ENCODE peak calls at places on chromosome 14, in nine cellular contexts. One of them, this sample, is unnamed.

GRCh38 chr14:81435578-81436295 is 35.6 kb upstream of the STON2 start:
- DNase-seq in neural crest cell: peak
- DNase-seq in foreskin fibroblast: peak
- DNase-seq in body of pancreas: peak
- DNase-seq in left ventricle myocardium superior: peak
- DNase-seq in AG09319: no peak
- DNase-seq in anterior cingulate cortex: no peak
- DNase-seq in choroid plexus epithelial cell: peak
- DNase-seq in CD8-positive, alpha-beta T cell: no peak
- DNase-seq in this sample: peak

GRCh38 chr14:104352493-104353220 is 214.3 kb downstream of the KIF26A start:
- DNase-seq in anterior cingulate cortex: no peak
- DNase-seq in foreskin fibroblast: no peak
- DNase-seq in body of pancreas: no peak
- DNase-seq in CD8-positive, alpha-beta T cell: no peak
- DNase-seq in left ventricle myocardium superior: peak
- DNase-seq in neural crest cell: no peak
- DNase-seq in AG09319: no peak
- DNase-seq in choroid plexus epithelial cell: no peak
- DNase-seq in this sample: peak

GRCh38 chr14:102668291-102668873 is 75.9 kb downstream of the RCOR1 start:
- DNase-seq in CD8-positive, alpha-beta T cell: no peak
- DNase-seq in foreskin fibroblast: no peak
- DNase-seq in anterior cingulate cortex: no peak
- DNase-seq in AG09319: no peak
- DNase-seq in neural crest cell: no peak
- DNase-seq in body of pancreas: no peak
- DNase-seq in left ventricle myocardium superior: no peak
- DNase-seq in choroid plexus epithelial cell: no peak
- DNase-seq in this sample: no peak

GRCh38 chr14:99026471-99026870 is 245.5 kb downstream of the BCL11B start:
- DNase-seq in body of pancreas: no peak
- DNase-seq in choroid plexus epithelial cell: no peak
- DNase-seq in CD8-positive, alpha-beta T cell: no peak
- DNase-seq in left ventricle myocardium superior: no peak
- DNase-seq in foreskin fibroblast: no peak
- DNase-seq in AG09319: no peak
- DNase-seq in neural crest cell: no peak
- DNase-seq in anterior cingulate cortex: no peak
- DNase-seq in this sample: no peak

GRCh38 chr14:90554341-90554740 is 157.5 kb downstream of the CALM1 start:
- DNase-seq in foreskin fibroblast: no peak
- DNase-seq in neural crest cell: no peak
- DNase-seq in AG09319: no peak
- DNase-seq in CD8-positive, alpha-beta T cell: no peak
- DNase-seq in anterior cingulate cortex: peak
- DNase-seq in body of pancreas: no peak
- DNase-seq in choroid plexus epithelial cell: no peak
- DNase-seq in left ventricle myocardium superior: peak
- DNase-seq in this sample: peak

GRCh38 chr14:73059326-73059725 is 992 bp downstream of the RBM25 start:
- DNase-seq in anterior cingulate cortex: no peak
- DNase-seq in CD8-positive, alpha-beta T cell: no peak
- DNase-seq in neural crest cell: no peak
- DNase-seq in choroid plexus epithelial cell: peak
- DNase-seq in left ventricle myocardium superior: no peak
- DNase-seq in AG09319: no peak
- DNase-seq in foreskin fibroblast: no peak
- DNase-seq in body of pancreas: no peak
- DNase-seq in this sample: no peak

GRCh38 chr14:93009471-93010117 is 86.6 kb downstream of the CHGA start:
- DNase-seq in foreskin fibroblast: peak
- DNase-seq in CD8-positive, alpha-beta T cell: no peak
- DNase-seq in anterior cingulate cortex: no peak
- DNase-seq in body of pancreas: no peak
- DNase-seq in neural crest cell: peak
- DNase-seq in AG09319: no peak
- DNase-seq in choroid plexus epithelial cell: no peak
- DNase-seq in left ventricle myocardium superior: peak
- DNase-seq in this sample: peak

GRCh38 chr14:102508410-102508773 is 1.2 kb downstream of the ANKRD9 start:
- DNase-seq in AG09319: no peak
- DNase-seq in foreskin fibroblast: no peak
- DNase-seq in body of pancreas: peak
- DNase-seq in neural crest cell: no peak
- DNase-seq in anterior cingulate cortex: no peak
- DNase-seq in CD8-positive, alpha-beta T cell: no peak
- DNase-seq in left ventricle myocardium superior: peak
- DNase-seq in choroid plexus epithelial cell: no peak
- DNase-seq in this sample: no peak

GRCh38 chr14:91021991-91022621 is 38.3 kb downstream of the RPS6KA5 start:
- DNase-seq in foreskin fibroblast: peak
- DNase-seq in CD8-positive, alpha-beta T cell: no peak
- DNase-seq in neural crest cell: no peak
- DNase-seq in AG09319: no peak
- DNase-seq in body of pancreas: no peak
- DNase-seq in left ventricle myocardium superior: no peak
- DNase-seq in anterior cingulate cortex: no peak
- DNase-seq in choroid plexus epithelial cell: no peak
- DNase-seq in this sample: no peak

GRCh38 chr14:94863366-94863765 is 93.5 kb upstream of the GSC start:
- DNase-seq in left ventricle myocardium superior: no peak
- DNase-seq in choroid plexus epithelial cell: no peak
- DNase-seq in neural crest cell: no peak
- DNase-seq in foreskin fibroblast: no peak
- DNase-seq in anterior cingulate cortex: no peak
- DNase-seq in CD8-positive, alpha-beta T cell: no peak
- DNase-seq in AG09319: no peak
- DNase-seq in body of pancreas: no peak
- DNase-seq in this sample: no peak

GRCh38 chr14:68781161-68782021 is 11.5 kb downstream of the ZFP36L1 start:
- DNase-seq in anterior cingulate cortex: no peak
- DNase-seq in foreskin fibroblast: no peak
- DNase-seq in AG09319: no peak
- DNase-seq in choroid plexus epithelial cell: no peak
- DNase-seq in neural crest cell: no peak
- DNase-seq in left ventricle myocardium superior: peak
- DNase-seq in CD8-positive, alpha-beta T cell: peak
- DNase-seq in body of pancreas: peak
- DNase-seq in this sample: no peak

GRCh38 chr14:86683525-86683924 is 1153.6 kb downstream of the FLRT2 start:
- DNase-seq in AG09319: no peak
- DNase-seq in body of pancreas: no peak
- DNase-seq in CD8-positive, alpha-beta T cell: no peak
- DNase-seq in left ventricle myocardium superior: no peak
- DNase-seq in anterior cingulate cortex: no peak
- DNase-seq in neural crest cell: no peak
- DNase-seq in choroid plexus epithelial cell: no peak
- DNase-seq in foreskin fibroblast: peak
- DNase-seq in this sample: no peak

GRCh38 chr14:104404922-104405321 is 174.6 kb upstream of the C14orf180 start:
- DNase-seq in neural crest cell: no peak
- DNase-seq in left ventricle myocardium superior: no peak
- DNase-seq in AG09319: no peak
- DNase-seq in anterior cingulate cortex: no peak
- DNase-seq in CD8-positive, alpha-beta T cell: no peak
- DNase-seq in choroid plexus epithelial cell: no peak
- DNase-seq in foreskin fibroblast: no peak
- DNase-seq in body of pancreas: no peak
- DNase-seq in this sample: no peak

GRCh38 chr14:87993485-87993809 is 465 bp upstream of the GALC start:
- DNase-seq in CD8-positive, alpha-beta T cell: no peak
- DNase-seq in choroid plexus epithelial cell: no peak
- DNase-seq in left ventricle myocardium superior: no peak
- DNase-seq in body of pancreas: no peak
- DNase-seq in AG09319: no peak
- DNase-seq in anterior cingulate cortex: no peak
- DNase-seq in neural crest cell: no peak
- DNase-seq in foreskin fibroblast: no peak
- DNase-seq in this sample: no peak

GRCh38 chr14:31110872-31111271 is 84.7 kb upstream of the STRN3 start:
- DNase-seq in foreskin fibroblast: no peak
- DNase-seq in left ventricle myocardium superior: no peak
- DNase-seq in anterior cingulate cortex: no peak
- DNase-seq in AG09319: no peak
- DNase-seq in CD8-positive, alpha-beta T cell: no peak
- DNase-seq in neural crest cell: no peak
- DNase-seq in choroid plexus epithelial cell: no peak
- DNase-seq in body of pancreas: no peak
- DNase-seq in this sample: no peak

GRCh38 chr14:100078216-100078780 is 13.1 kb downstream of the EVL start:
- DNase-seq in choroid plexus epithelial cell: no peak
- DNase-seq in AG09319: no peak
- DNase-seq in foreskin fibroblast: no peak
- DNase-seq in left ventricle myocardium superior: no peak
- DNase-seq in body of pancreas: no peak
- DNase-seq in anterior cingulate cortex: no peak
- DNase-seq in neural crest cell: no peak
- DNase-seq in CD8-positive, alpha-beta T cell: no peak
- DNase-seq in this sample: no peak

GRCh38 chr14:64196668-64197411 is 97.3 kb downstream of the ESR2 start:
- DNase-seq in neural crest cell: peak
- DNase-seq in choroid plexus epithelial cell: peak
- DNase-seq in anterior cingulate cortex: peak
- DNase-seq in left ventricle myocardium superior: peak
- DNase-seq in body of pancreas: peak
- DNase-seq in AG09319: no peak
- DNase-seq in CD8-positive, alpha-beta T cell: no peak
- DNase-seq in foreskin fibroblast: peak
- DNase-seq in this sample: peak